ENCODE peak calls at places on chromosomes 16 and 17, in seven cellular contexts. One of them, this sample, is unnamed. For H3K4me1, the result is how much of the 10 kb centered on the place peaks cover.

GRCh38 chr17:63029520-63029919 is 63.5 kb downstream of the TANC2 start:
- DNase-seq in adrenal gland: no peak
- DNase-seq in fibroblast of lung: peak
- DNase-seq in naive thymus-derived CD4-positive, alpha-beta T cell: no peak
- DNase-seq in CD4-positive, CD25-positive, alpha-beta regulatory T cell: no peak
- DNase-seq in effector memory CD4-positive, alpha-beta T cell: no peak
- DNase-seq in mesenchymal stem cell: peak
- DNase-seq in this sample: no peak

GRCh38 chr17:78122221-78122990 is 6.1 kb downstream of the TMC6 start:
- DNase-seq in adrenal gland: no peak
- DNase-seq in fibroblast of lung: no peak
- DNase-seq in naive thymus-derived CD4-positive, alpha-beta T cell: no peak
- DNase-seq in CD4-positive, CD25-positive, alpha-beta regulatory T cell: no peak
- DNase-seq in effector memory CD4-positive, alpha-beta T cell: no peak
- DNase-seq in mesenchymal stem cell: no peak
- DNase-seq in this sample: no peak

GRCh38 chr16:48282636-48283263 is 35.4 kb upstream of the ABCC11 start:
- DNase-seq in adrenal gland: no peak
- DNase-seq in fibroblast of lung: no peak
- DNase-seq in naive thymus-derived CD4-positive, alpha-beta T cell: no peak
- DNase-seq in CD4-positive, CD25-positive, alpha-beta regulatory T cell: no peak
- DNase-seq in effector memory CD4-positive, alpha-beta T cell: no peak
- DNase-seq in mesenchymal stem cell: no peak
- DNase-seq in this sample: no peak

GRCh38 chr16:47938272-47938671 is 217.5 kb downstream of the ABCC12 start:
- DNase-seq in adrenal gland: no peak
- DNase-seq in fibroblast of lung: no peak
- DNase-seq in naive thymus-derived CD4-positive, alpha-beta T cell: no peak
- DNase-seq in CD4-positive, CD25-positive, alpha-beta regulatory T cell: no peak
- DNase-seq in effector memory CD4-positive, alpha-beta T cell: no peak
- DNase-seq in mesenchymal stem cell: no peak
- DNase-seq in this sample: no peak

GRCh38 chr16:47713225-47713595 is 252.1 kb downstream of the PHKB start:
- DNase-seq in adrenal gland: peak
- DNase-seq in fibroblast of lung: peak
- DNase-seq in naive thymus-derived CD4-positive, alpha-beta T cell: no peak
- DNase-seq in CD4-positive, CD25-positive, alpha-beta regulatory T cell: no peak
- DNase-seq in effector memory CD4-positive, alpha-beta T cell: no peak
- DNase-seq in mesenchymal stem cell: peak
- DNase-seq in this sample: no peak

GRCh38 chr16:23679274-23679985 is 741 bp downstream of the PLK1 start:
- DNase-seq in adrenal gland: no peak
- DNase-seq in fibroblast of lung: peak
- DNase-seq in naive thymus-derived CD4-positive, alpha-beta T cell: no peak
- DNase-seq in CD4-positive, CD25-positive, alpha-beta regulatory T cell: no peak
- DNase-seq in effector memory CD4-positive, alpha-beta T cell: no peak
- DNase-seq in mesenchymal stem cell: peak
- DNase-seq in this sample: no peak

GRCh38 chr16:51353055-51353454 is 202.0 kb upstream of the SALL1 start:
- DNase-seq in adrenal gland: no peak
- DNase-seq in fibroblast of lung: no peak
- DNase-seq in naive thymus-derived CD4-positive, alpha-beta T cell: no peak
- DNase-seq in CD4-positive, CD25-positive, alpha-beta regulatory T cell: no peak
- DNase-seq in effector memory CD4-positive, alpha-beta T cell: no peak
- DNase-seq in mesenchymal stem cell: no peak
- DNase-seq in this sample: no peak

GRCh38 chr17:33725675-33726271 is 432.7 kb upstream of the ASIC2 start:
- DNase-seq in adrenal gland: peak
- DNase-seq in fibroblast of lung: peak
- DNase-seq in naive thymus-derived CD4-positive, alpha-beta T cell: no peak
- DNase-seq in CD4-positive, CD25-positive, alpha-beta regulatory T cell: no peak
- DNase-seq in effector memory CD4-positive, alpha-beta T cell: no peak
- DNase-seq in mesenchymal stem cell: peak
- DNase-seq in this sample: peak

GRCh38 chr16:78773316-78773715 is 673.9 kb downstream of the WWOX start:
- DNase-seq in adrenal gland: no peak
- DNase-seq in fibroblast of lung: no peak
- DNase-seq in naive thymus-derived CD4-positive, alpha-beta T cell: no peak
- DNase-seq in CD4-positive, CD25-positive, alpha-beta regulatory T cell: no peak
- DNase-seq in effector memory CD4-positive, alpha-beta T cell: no peak
- DNase-seq in mesenchymal stem cell: no peak
- DNase-seq in this sample: no peak

GRCh38 chr16:25024900-25025299 is 9.7 kb upstream of the ARHGAP17 start:
- DNase-seq in adrenal gland: no peak
- DNase-seq in fibroblast of lung: no peak
- DNase-seq in naive thymus-derived CD4-positive, alpha-beta T cell: no peak
- DNase-seq in CD4-positive, CD25-positive, alpha-beta regulatory T cell: no peak
- DNase-seq in effector memory CD4-positive, alpha-beta T cell: no peak
- DNase-seq in mesenchymal stem cell: no peak
- DNase-seq in this sample: no peak

GRCh38 chr17:59154335-59154720 is 658 bp downstream of the SKA2 start:
- DNase-seq in adrenal gland: peak
- DNase-seq in fibroblast of lung: peak
- DNase-seq in naive thymus-derived CD4-positive, alpha-beta T cell: no peak
- DNase-seq in CD4-positive, CD25-positive, alpha-beta regulatory T cell: peak
- DNase-seq in effector memory CD4-positive, alpha-beta T cell: no peak
- DNase-seq in mesenchymal stem cell: peak
- DNase-seq in this sample: no peak

GRCh38 chr16:9248162-9248561 is 156.7 kb downstream of the HAPSTR1 start:
- DNase-seq in adrenal gland: no peak
- DNase-seq in fibroblast of lung: no peak
- DNase-seq in naive thymus-derived CD4-positive, alpha-beta T cell: no peak
- DNase-seq in CD4-positive, CD25-positive, alpha-beta regulatory T cell: no peak
- DNase-seq in effector memory CD4-positive, alpha-beta T cell: no peak
- DNase-seq in mesenchymal stem cell: no peak
- DNase-seq in this sample: no peak

DNA sequence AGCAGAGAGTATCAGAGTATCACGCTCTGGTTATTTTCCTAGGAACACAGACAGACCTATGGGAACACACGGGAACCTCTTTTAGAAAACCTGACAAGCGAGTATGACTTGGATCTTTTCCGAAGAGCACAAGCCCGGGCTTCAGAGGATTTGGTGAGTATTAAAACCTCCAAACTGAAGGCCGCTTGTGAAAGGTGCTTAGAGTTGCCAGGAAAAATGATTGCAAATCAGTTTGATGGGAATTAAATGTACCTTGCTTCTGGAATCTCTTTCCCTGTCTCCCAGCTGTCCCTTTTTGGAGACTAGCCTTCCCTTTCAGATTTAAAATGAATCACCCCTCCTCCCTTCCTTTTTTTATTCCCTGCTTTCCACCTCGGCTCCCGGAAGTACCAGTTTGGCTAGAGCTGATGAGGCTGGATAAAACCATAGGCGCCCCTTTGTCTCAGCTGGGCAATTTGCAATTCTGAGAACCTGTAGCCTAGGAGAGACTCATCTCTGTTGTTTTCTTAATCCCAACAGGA is 27.3 kb downstream of the KAT7 start:
- DNase-seq in adrenal gland: no peak
- DNase-seq in fibroblast of lung: no peak
- DNase-seq in naive thymus-derived CD4-positive, alpha-beta T cell: no peak
- DNase-seq in CD4-positive, CD25-positive, alpha-beta regulatory T cell: no peak
- DNase-seq in effector memory CD4-positive, alpha-beta T cell: no peak
- DNase-seq in mesenchymal stem cell: no peak
- DNase-seq in this sample: no peak
- H3K27ac ChIP-seq in adrenal gland: no peak
- H3K27ac ChIP-seq in fibroblast of lung: no peak
- H3K27ac ChIP-seq in naive thymus-derived CD4-positive, alpha-beta T cell: peak
- H3K27ac ChIP-seq in CD4-positive, CD25-positive, alpha-beta regulatory T cell: peak
- H3K27ac ChIP-seq in effector memory CD4-positive, alpha-beta T cell: no peak
- H3K27ac ChIP-seq in mesenchymal stem cell: no peak
- H3K27ac ChIP-seq in this sample: peak

GRCh38 chr17:75472119-75472518 is 15.7 kb downstream of the TMEM94 start:
- DNase-seq in adrenal gland: no peak
- DNase-seq in fibroblast of lung: no peak
- DNase-seq in naive thymus-derived CD4-positive, alpha-beta T cell: no peak
- DNase-seq in CD4-positive, CD25-positive, alpha-beta regulatory T cell: no peak
- DNase-seq in effector memory CD4-positive, alpha-beta T cell: no peak
- DNase-seq in mesenchymal stem cell: no peak
- DNase-seq in this sample: no peak
- H3K4me1 ChIP-seq in adrenal gland: under half
- H3K4me1 ChIP-seq in fibroblast of lung: under half
- H3K4me1 ChIP-seq in naive thymus-derived CD4-positive, alpha-beta T cell: under half
- H3K4me1 ChIP-seq in CD4-positive, CD25-positive, alpha-beta regulatory T cell: under half
- H3K4me1 ChIP-seq in effector memory CD4-positive, alpha-beta T cell: under half
- H3K4me1 ChIP-seq in mesenchymal stem cell: under half
- H3K4me1 ChIP-seq in this sample: half or more

GRCh38 chr16:74601131-74601871 is 5.6 kb downstream of the GLG1 start:
- DNase-seq in adrenal gland: no peak
- DNase-seq in fibroblast of lung: no peak
- DNase-seq in naive thymus-derived CD4-positive, alpha-beta T cell: peak
- DNase-seq in CD4-positive, CD25-positive, alpha-beta regulatory T cell: peak
- DNase-seq in effector memory CD4-positive, alpha-beta T cell: peak
- DNase-seq in mesenchymal stem cell: no peak
- DNase-seq in this sample: no peak
- H3K27ac ChIP-seq in adrenal gland: no peak
- H3K27ac ChIP-seq in fibroblast of lung: no peak
- H3K27ac ChIP-seq in naive thymus-derived CD4-positive, alpha-beta T cell: peak
- H3K27ac ChIP-seq in CD4-positive, CD25-positive, alpha-beta regulatory T cell: peak
- H3K27ac ChIP-seq in effector memory CD4-positive, alpha-beta T cell: peak
- H3K27ac ChIP-seq in mesenchymal stem cell: no peak
- H3K27ac ChIP-seq in this sample: no peak

GRCh38 chr17:28896491-28896883 is 1.0 kb downstream of the FLOT2 start:
- DNase-seq in adrenal gland: no peak
- DNase-seq in fibroblast of lung: no peak
- DNase-seq in naive thymus-derived CD4-positive, alpha-beta T cell: no peak
- DNase-seq in CD4-positive, CD25-positive, alpha-beta regulatory T cell: no peak
- DNase-seq in effector memory CD4-positive, alpha-beta T cell: no peak
- DNase-seq in mesenchymal stem cell: peak
- DNase-seq in this sample: no peak

GRCh38 chr17:28896884-28897768 is at the start of gene FLOT2:
- DNase-seq in adrenal gland: peak
- DNase-seq in fibroblast of lung: peak
- DNase-seq in naive thymus-derived CD4-positive, alpha-beta T cell: peak
- DNase-seq in CD4-positive, CD25-positive, alpha-beta regulatory T cell: peak
- DNase-seq in effector memory CD4-positive, alpha-beta T cell: peak
- DNase-seq in mesenchymal stem cell: peak
- DNase-seq in this sample: peak

GRCh38 chr17:28899212-28899815 is 1.8 kb upstream of the FLOT2 start:
- DNase-seq in adrenal gland: peak
- DNase-seq in fibroblast of lung: no peak
- DNase-seq in naive thymus-derived CD4-positive, alpha-beta T cell: no peak
- DNase-seq in CD4-positive, CD25-positive, alpha-beta regulatory T cell: no peak
- DNase-seq in effector memory CD4-positive, alpha-beta T cell: no peak
- DNase-seq in mesenchymal stem cell: no peak
- DNase-seq in this sample: no peak

GRCh38 chr17:28898261-28898955 is 875 bp upstream of the FLOT2 start:
- DNase-seq in adrenal gland: peak
- DNase-seq in fibroblast of lung: no peak
- DNase-seq in naive thymus-derived CD4-positive, alpha-beta T cell: no peak
- DNase-seq in CD4-positive, CD25-positive, alpha-beta regulatory T cell: no peak
- DNase-seq in effector memory CD4-positive, alpha-beta T cell: no peak
- DNase-seq in mesenchymal stem cell: no peak
- DNase-seq in this sample: no peak

GRCh38 chr17:28897769-28898259 is 281 bp upstream of the FLOT2 start:
- DNase-seq in adrenal gland: peak
- DNase-seq in fibroblast of lung: no peak
- DNase-seq in naive thymus-derived CD4-positive, alpha-beta T cell: no peak
- DNase-seq in CD4-positive, CD25-positive, alpha-beta regulatory T cell: no peak
- DNase-seq in effector memory CD4-positive, alpha-beta T cell: no peak
- DNase-seq in mesenchymal stem cell: no peak
- DNase-seq in this sample: no peak
- H3K4me1 ChIP-seq in adrenal gland: under half
- H3K4me1 ChIP-seq in fibroblast of lung: under half
- H3K4me1 ChIP-seq in naive thymus-derived CD4-positive, alpha-beta T cell: under half
- H3K4me1 ChIP-seq in CD4-positive, CD25-positive, alpha-beta regulatory T cell: half or more
- H3K4me1 ChIP-seq in effector memory CD4-positive, alpha-beta T cell: under half
- H3K4me1 ChIP-seq in mesenchymal stem cell: under half
- H3K4me1 ChIP-seq in this sample: half or more

GRCh38 chr17:17784599-17785264 is 52.1 kb downstream of the SREBF1 start:
- DNase-seq in adrenal gland: no peak
- DNase-seq in fibroblast of lung: no peak
- DNase-seq in naive thymus-derived CD4-positive, alpha-beta T cell: peak
- DNase-seq in CD4-positive, CD25-positive, alpha-beta regulatory T cell: no peak
- DNase-seq in effector memory CD4-positive, alpha-beta T cell: no peak
- DNase-seq in mesenchymal stem cell: peak
- DNase-seq in this sample: no peak
- H3K27ac ChIP-seq in adrenal gland: no peak
- H3K27ac ChIP-seq in fibroblast of lung: no peak
- H3K27ac ChIP-seq in naive thymus-derived CD4-positive, alpha-beta T cell: no peak
- H3K27ac ChIP-seq in CD4-positive, CD25-positive, alpha-beta regulatory T cell: no peak
- H3K27ac ChIP-seq in effector memory CD4-positive, alpha-beta T cell: no peak
- H3K27ac ChIP-seq in mesenchymal stem cell: no peak
- H3K27ac ChIP-seq in this sample: peak